ENCODE peak calls at places on chromosomes 2 and 18, in seven cellular contexts. S is fibroblast of lung; O is A172; R is left lung; G is hypothalamus; L is frontal cortex; A is activated naive CD4-positive, alpha-beta T cell treated with anti-CD3 and anti-CD28 coated beads, Interleukin-2, amount 50 U/mL, for 16 hours. F is an unnamed sample.

GRCh38 chr2:218006741-218007140 is 3.9 kb upstream of the TNS1 start:
- DNase-seq in R (no peak), O (peak; percentile 32), A (no peak), S (peak; percentile 66), G (no peak), L (no peak), F (no peak)

GRCh38 chr2:95269036-95269680 is 5.1 kb upstream of the PROM2 start:
- DNase-seq in A (no peak), S (no peak), G (no peak), O (no peak), L (no peak), R (peak; percentile 61), F (no peak)

GRCh38 chr18:59005266-59005665 is 134.4 kb upstream of the SEC11C start:
- DNase-seq in A (no peak), L (no peak), S (peak; percentile 31), O (peak; percentile 81), G (no peak), R (no peak), F (peak; percentile 30)

GRCh38 chr2:74104839-74105238 is 42.9 kb downstream of the BOLA3 start:
- DNase-seq in S (peak; percentile 42), R (no peak), G (no peak), O (no peak), L (no peak), A (no peak), F (no peak)

GRCh38 chr2:24362253-24362652 is 1.9 kb upstream of the ITSN2 start:
- DNase-seq in A (no peak), S (no peak), L (no peak), O (no peak), R (no peak), G (no peak), F (no peak)

GRCh38 chr2:210459925-210460862 is 16.4 kb downstream of the LANCL1 start:
- DNase-seq in G (peak; percentile 7), A (no peak), S (no peak), L (no peak), O (no peak), R (no peak), F (no peak)

GRCh38 chr18:6210349-6211173 is 204.2 kb downstream of the L3MBTL4 start:
- DNase-seq in G (no peak), L (no peak), R (no peak), S (no peak), O (no peak), A (no peak), F (no peak)

GRCh38 chr2:195396479-195396878 is 260.5 kb upstream of the SLC39A10 start:
- DNase-seq in O (no peak), R (no peak), S (no peak), L (no peak), A (no peak), G (no peak), F (no peak)

GRCh38 chr2:65686928-65687521 is 254.6 kb upstream of the SPRED2 start:
- DNase-seq in A (no peak), O (no peak), G (no peak), S (no peak), L (no peak), R (no peak), F (no peak)

GRCh38 chr2:217790681-217791392 is 212.0 kb downstream of the TNS1 start:
- DNase-seq in R (no peak), A (no peak), G (no peak), S (peak; percentile 51), O (peak; percentile 26), L (no peak), F (peak; percentile 17)

GRCh38 chr2:162509288-162509968 is 165.5 kb downstream of the GCA start:
- DNase-seq in R (no peak), G (no peak), L (no peak), S (no peak), O (peak; percentile 57), A (no peak), F (no peak)

F was measured in endothelial cell of umbilical vein.